ENCODE peak calls at places on chromosomes 5 and 9, in four cellular contexts. O is NCI-H1694 treated with DMSO at 0.1 percent for 48 hours, T is bronchial epithelial cell, G is Panc1. N is an unnamed sample.

GRCh38 chr5:142717582-142718215 is 31.8 kb upstream of the FGF1 start:
- DNase-seq in O (peak; percentile 6), T (peak; percentile 66), G (no peak), N (no peak)

GRCh38 chr5:93058309-93058708 is 522.7 kb downstream of the NR2F1-AS1 start:
- DNase-seq in O (no peak), T (no peak), G (no peak), N (no peak)

GRCh38 chr5:67156976-67157583 is 39.5 kb downstream of the CD180 start:
- DNase-seq in O (peak; percentile 51), T (peak; percentile 41), G (peak; percentile 45), N (peak; percentile 29)

GRCh38 chr5:136808756-136809155 is 443.4 kb upstream of the TRPC7 start:
- DNase-seq in O (no peak), T (no peak), G (no peak), N (no peak)

GRCh38 chr9:63728287-63728686 is 1556.7 kb downstream of the FOXD4L5 start:
- DNase-seq in O (no peak), T (no peak), G (no peak), N (no peak)

GRCh38 chr9:97993000-97993399 is 9.9 kb downstream of the ANP32B start:
- DNase-seq in O (no peak), T (no peak), G (no peak), N (no peak)

GRCh38 chr5:132953710-132954109 is 9.7 kb downstream of the AFF4 start:
- DNase-seq in O (no peak), T (no peak), G (no peak), N (no peak)

GRCh38 chr5:51039915-51040314 is 343.3 kb upstream of the ISL1 start:
- DNase-seq in O (no peak), T (no peak), G (no peak), N (no peak)

GRCh38 chr9:136103651-136104487 is 8.8 kb upstream of the NACC2 start:
- DNase-seq in O (no peak), T (no peak), G (no peak), N (no peak)